ENCODE peak calls at places on chromosome 2, in nine cellular contexts. One of them, this sample, is unnamed.

GRCh38 chr2:53768233-53768542 is 584 bp downstream of the CHAC2 start:
- DNase-seq in osteoblast: peak; percentile 73
- DNase-seq in kidney glomerular epithelial cell: peak; percentile 29
- DNase-seq in GM19239: no peak
- DNase-seq in GM03348: no peak
- DNase-seq in endodermal cell: no peak
- DNase-seq in AG09309: no peak
- DNase-seq in naive thymus-derived CD4-positive, alpha-beta T cell: peak; percentile 53
- DNase-seq in endothelial cell of umbilical vein: no peak
- DNase-seq in this sample: no peak

GRCh38 chr2:234823877-234824376 is 127.9 kb upstream of the SH3BP4 start:
- DNase-seq in endothelial cell of umbilical vein: peak; percentile 98
- DNase-seq in GM19239: no peak
- DNase-seq in endodermal cell: no peak
- DNase-seq in GM03348: peak; percentile 93
- DNase-seq in AG09309: peak; percentile 97
- DNase-seq in kidney glomerular epithelial cell: peak; percentile 100
- DNase-seq in naive thymus-derived CD4-positive, alpha-beta T cell: no peak
- DNase-seq in osteoblast: peak; percentile 93
- DNase-seq in this sample: no peak

GRCh38 chr2:176283268-176283667 is 14.0 kb downstream of the MTX2 start:
- DNase-seq in naive thymus-derived CD4-positive, alpha-beta T cell: no peak
- DNase-seq in GM19239: no peak
- DNase-seq in GM03348: no peak
- DNase-seq in kidney glomerular epithelial cell: no peak
- DNase-seq in osteoblast: no peak
- DNase-seq in endodermal cell: no peak
- DNase-seq in AG09309: no peak
- DNase-seq in endothelial cell of umbilical vein: peak; percentile 66
- DNase-seq in this sample: no peak

GRCh38 chr2:189506514-189506976 is 65.3 kb downstream of the WDR75 start:
- DNase-seq in GM03348: no peak
- DNase-seq in endothelial cell of umbilical vein: peak; percentile 64
- DNase-seq in kidney glomerular epithelial cell: no peak
- DNase-seq in endodermal cell: peak; percentile 60
- DNase-seq in naive thymus-derived CD4-positive, alpha-beta T cell: no peak
- DNase-seq in GM19239: no peak
- DNase-seq in osteoblast: no peak
- DNase-seq in AG09309: no peak
- DNase-seq in this sample: no peak

GRCh38 chr2:8494151-8494550 is 187.7 kb upstream of the ID2 start:
- DNase-seq in naive thymus-derived CD4-positive, alpha-beta T cell: no peak
- DNase-seq in AG09309: no peak
- DNase-seq in endothelial cell of umbilical vein: no peak
- DNase-seq in endodermal cell: peak; percentile 55
- DNase-seq in GM03348: no peak
- DNase-seq in osteoblast: peak; percentile 68
- DNase-seq in GM19239: no peak
- DNase-seq in kidney glomerular epithelial cell: no peak
- DNase-seq in this sample: no peak

GRCh38 chr2:224278531-224278930 is 123.4 kb downstream of the FAM124B start:
- DNase-seq in GM03348: peak; percentile 47
- DNase-seq in kidney glomerular epithelial cell: no peak
- DNase-seq in GM19239: no peak
- DNase-seq in AG09309: peak; percentile 41
- DNase-seq in osteoblast: no peak
- DNase-seq in endothelial cell of umbilical vein: no peak
- DNase-seq in endodermal cell: no peak
- DNase-seq in naive thymus-derived CD4-positive, alpha-beta T cell: no peak
- DNase-seq in this sample: no peak

GRCh38 chr2:172712251-172712650 is 23.4 kb upstream of the RAPGEF4 start:
- DNase-seq in kidney glomerular epithelial cell: no peak
- DNase-seq in osteoblast: no peak
- DNase-seq in GM03348: no peak
- DNase-seq in endodermal cell: no peak
- DNase-seq in endothelial cell of umbilical vein: no peak
- DNase-seq in GM19239: no peak
- DNase-seq in naive thymus-derived CD4-positive, alpha-beta T cell: no peak
- DNase-seq in AG09309: no peak
- DNase-seq in this sample: no peak

GRCh38 chr2:113098061-113098460 is 29.3 kb upstream of the IL1RN start:
- DNase-seq in endothelial cell of umbilical vein: no peak
- DNase-seq in GM19239: no peak
- DNase-seq in osteoblast: no peak
- DNase-seq in kidney glomerular epithelial cell: no peak
- DNase-seq in naive thymus-derived CD4-positive, alpha-beta T cell: peak; percentile 23
- DNase-seq in endodermal cell: no peak
- DNase-seq in GM03348: no peak
- DNase-seq in AG09309: no peak
- DNase-seq in this sample: peak; percentile 19

GRCh38 chr2:172345951-172346555 is 81.3 kb upstream of the ITGA6 start:
- DNase-seq in endothelial cell of umbilical vein: peak; percentile 3
- DNase-seq in endodermal cell: no peak
- DNase-seq in GM03348: peak; percentile 23
- DNase-seq in GM19239: no peak
- DNase-seq in AG09309: no peak
- DNase-seq in osteoblast: no peak
- DNase-seq in kidney glomerular epithelial cell: no peak
- DNase-seq in naive thymus-derived CD4-positive, alpha-beta T cell: no peak
- DNase-seq in this sample: no peak

GRCh38 chr2:53568463-53568862 is 199.1 kb upstream of the CHAC2 start:
- DNase-seq in GM19239: no peak
- DNase-seq in kidney glomerular epithelial cell: no peak
- DNase-seq in AG09309: no peak
- DNase-seq in osteoblast: no peak
- DNase-seq in GM03348: peak; percentile 28
- DNase-seq in endodermal cell: no peak
- DNase-seq in endothelial cell of umbilical vein: no peak
- DNase-seq in naive thymus-derived CD4-positive, alpha-beta T cell: no peak
- DNase-seq in this sample: no peak

GRCh38 chr2:172427990-172428840 is 829 bp downstream of the ITGA6 start:
- DNase-seq in GM03348: peak; percentile 78
- DNase-seq in AG09309: no peak
- DNase-seq in GM19239: no peak
- DNase-seq in naive thymus-derived CD4-positive, alpha-beta T cell: peak; percentile 72
- DNase-seq in kidney glomerular epithelial cell: no peak
- DNase-seq in endothelial cell of umbilical vein: peak; percentile 29
- DNase-seq in osteoblast: peak; percentile 85
- DNase-seq in endodermal cell: peak; percentile 83
- DNase-seq in this sample: peak; percentile 59

GRCh38 chr2:159595410-159596046 is 20.8 kb downstream of the BAZ2B start:
- DNase-seq in endothelial cell of umbilical vein: no peak
- DNase-seq in osteoblast: no peak
- DNase-seq in GM19239: no peak
- DNase-seq in endodermal cell: no peak
- DNase-seq in kidney glomerular epithelial cell: no peak
- DNase-seq in AG09309: no peak
- DNase-seq in naive thymus-derived CD4-positive, alpha-beta T cell: no peak
- DNase-seq in GM03348: peak; percentile 13
- DNase-seq in this sample: no peak

GRCh38 chr2:10125842-10126596 is 3.5 kb downstream of the RRM2 start:
- DNase-seq in naive thymus-derived CD4-positive, alpha-beta T cell: no peak
- DNase-seq in AG09309: no peak
- DNase-seq in kidney glomerular epithelial cell: no peak
- DNase-seq in osteoblast: no peak
- DNase-seq in GM19239: no peak
- DNase-seq in endodermal cell: no peak
- DNase-seq in endothelial cell of umbilical vein: no peak
- DNase-seq in GM03348: no peak
- DNase-seq in this sample: no peak

GRCh38 chr2:165952600-165953210 is 871 bp downstream of the TTC21B start:
- DNase-seq in kidney glomerular epithelial cell: peak; percentile 31
- DNase-seq in GM03348: no peak
- DNase-seq in endothelial cell of umbilical vein: peak; percentile 66
- DNase-seq in endodermal cell: no peak
- DNase-seq in GM19239: no peak
- DNase-seq in AG09309: no peak
- DNase-seq in osteoblast: no peak
- DNase-seq in naive thymus-derived CD4-positive, alpha-beta T cell: no peak
- DNase-seq in this sample: no peak